ENCODE peak calls at places on chromosome 4, in nine cellular contexts. O is HCT116, T is sigmoid colon, X is kidney epithelial cell, U is right atrium auricular region, N is heart right ventricle, P is brain microvascular endothelial cell, S is esophagus squamous epithelium, H is transverse colon. G is an unnamed sample.

GRCh38 chr4:76984127-76984526 is 34.6 kb downstream of the SEPTIN11 start:
- DNase-seq in N (no peak), H (no peak), O (no peak), T (peak; percentile 77), X (no peak), S (no peak), P (no peak), U (no peak), G (peak; percentile 36)

GRCh38 chr4:148043990-148044645 is 312.2 kb downstream of the ARHGAP10 start:
- DNase-seq in P (no peak), T (peak; percentile 81), N (peak; percentile 72), H (no peak), O (no peak), U (no peak), S (no peak), X (no peak), G (no peak)

GRCh38 chr4:41157009-41157408 is 57.3 kb downstream of the APBB2 start:
- DNase-seq in P (no peak), O (no peak), S (no peak), X (no peak), N (no peak), U (no peak), H (peak; percentile 48), T (no peak), G (no peak)

GRCh38 chr4:54988655-54989054 is 136.7 kb downstream of the KDR start:
- DNase-seq in T (no peak), O (no peak), U (no peak), N (no peak), S (no peak), P (no peak), H (no peak), X (no peak), G (no peak)

GRCh38 chr4:24527371-24527770 is 57.0 kb downstream of the DHX15 start:
- DNase-seq in H (no peak), N (no peak), T (no peak), U (no peak), S (no peak), X (no peak), O (no peak), P (no peak), G (no peak)

GRCh38 chr4:114108869-114109268 is 129.4 kb upstream of the ARSJ start:
- DNase-seq in S (no peak), N (no peak), U (no peak), X (peak; percentile 19), O (peak; percentile 22), H (no peak), T (no peak), P (no peak), G (no peak)

GRCh38 chr4:42464550-42465124 is 67.3 kb downstream of the SHISA3 start:
- DNase-seq in T (no peak), H (no peak), P (no peak), U (no peak), X (no peak), N (no peak), S (no peak), O (no peak), G (no peak)

GRCh38 chr4:157151711-157152110 is 68.8 kb upstream of the GRIA2 start:
- DNase-seq in P (no peak), U (no peak), T (no peak), O (no peak), S (no peak), H (no peak), N (no peak), X (no peak), G (no peak)

GRCh38 chr4:85402371-85402770 is 72.6 kb upstream of the ARHGAP24 start:
- DNase-seq in U (no peak), N (no peak), O (no peak), S (no peak), P (peak; percentile 60), X (peak; percentile 76), T (no peak), H (no peak), G (no peak)

GRCh38 chr4:183180096-183180495 is 81.0 kb downstream of the WWC2 start:
- DNase-seq in N (no peak), P (no peak), X (no peak), O (no peak), H (no peak), U (no peak), S (no peak), T (no peak), G (no peak)

GRCh38 chr4:75634951-75635350 is 4.6 kb upstream of the CDKL2 start:
- DNase-seq in N (no peak), H (no peak), O (no peak), X (no peak), S (no peak), T (no peak), P (no peak), U (no peak), G (no peak)

GRCh38 chr4:102554482-102554881 is 53.3 kb downstream of the NFKB1 start:
- DNase-seq in N (peak; percentile 33), O (no peak), H (peak; percentile 14), T (peak; percentile 72), P (peak; percentile 81), X (peak; percentile 25), S (no peak), U (peak; percentile 78), G (no peak)

GRCh38 chr4:102578819-102579218 is 77.7 kb downstream of the NFKB1 start:
- DNase-seq in O (no peak), U (no peak), H (no peak), T (no peak), X (no peak), P (no peak), N (no peak), S (no peak), G (no peak)

GRCh38 chr4:10421344-10422055 is 35.7 kb downstream of the ZNF518B start:
- DNase-seq in O (no peak), U (no peak), P (no peak), T (no peak), S (no peak), X (no peak), H (no peak), N (no peak), G (no peak)

DNA sequence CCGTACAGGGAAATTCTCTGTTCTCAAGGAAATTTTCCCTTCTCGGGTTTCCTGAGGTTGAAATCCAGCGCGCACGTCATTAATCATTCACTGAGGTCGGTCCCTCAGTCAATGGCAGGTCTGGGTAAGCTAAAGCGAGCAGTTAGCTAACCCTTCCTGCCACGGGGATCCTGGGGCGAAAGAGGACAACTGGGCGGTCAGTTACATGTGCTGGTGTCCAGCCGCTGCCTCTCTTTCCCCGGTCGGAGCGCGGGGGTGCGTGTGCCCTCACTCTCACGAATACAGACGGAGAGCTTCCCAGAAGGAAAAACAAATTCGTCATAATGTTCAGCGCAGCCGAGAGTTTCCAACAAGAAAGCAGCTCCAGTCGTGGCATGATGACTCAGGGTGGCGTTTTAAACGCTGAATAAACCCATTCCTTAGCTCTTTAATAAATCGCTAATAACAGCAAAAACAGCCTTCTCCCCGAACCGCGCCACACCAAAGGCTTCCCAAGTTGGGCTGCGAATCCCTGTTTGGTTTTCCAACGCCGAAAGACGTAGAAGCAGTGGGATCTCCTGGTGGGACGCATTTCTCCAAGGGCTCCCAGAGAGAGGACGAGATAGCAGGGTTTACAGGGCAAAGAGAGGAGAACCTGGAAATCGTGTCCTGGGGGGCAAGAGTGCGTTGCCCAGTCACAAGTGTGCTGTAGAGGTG is 745 bp upstream of the FGF5 start:
- DNase-seq in T (no peak), S (no peak), U (no peak), N (no peak), H (no peak), O (no peak), X (peak; percentile 49), P (peak; percentile 86), G (no peak)
- H3K27me3 ChIP-seq in T (peaks cover 32% of the 10 kb centered on the region), S (peaks cover 98% of the 10 kb centered on the region), U (no peaks in the 10 kb centered on the region), N (peaks cover 79% of the 10 kb centered on the region), H (peaks cover 72% of the 10 kb centered on the region), O (peaks cover 43% of the 10 kb centered on the region), X (peaks cover 2% of the 10 kb centered on the region), P (no peaks in the 10 kb centered on the region), G (peaks cover 6% of the 10 kb centered on the region)

GRCh38 chr4:8015512-8015911 is 75.9 kb upstream of the AFAP1 start:
- DNase-seq in U (no peak), O (no peak), S (no peak), T (no peak), P (peak; percentile 28), X (no peak), H (no peak), N (no peak), G (no peak)
- TF ChIP-seq CTCF in U (peak; percentile 46), O (peak; percentile 40), S (no peak), T (no peak), P (peak; percentile 70), X (peak; percentile 17), H (no peak), N (no peak), G (peak; percentile 28)

GRCh38 chr4:110483516-110483915 is 7.6 kb downstream of the ENPEP start:
- DNase-seq in T (no peak), H (no peak), N (no peak), X (peak; percentile 61), S (no peak), O (no peak), P (no peak), U (no peak), G (no peak)

GRCh38 chr4:110486226-110486625 is 10.3 kb downstream of the ENPEP start:
- DNase-seq in U (no peak), T (no peak), N (no peak), P (no peak), S (no peak), X (no peak), O (no peak), H (no peak), G (no peak)

GRCh38 chr4:110484767-110485166 is 8.8 kb downstream of the ENPEP start:
- DNase-seq in O (no peak), N (no peak), S (no peak), T (no peak), X (peak; percentile 89), H (no peak), P (peak; percentile 86), U (no peak), G (no peak)

GRCh38 chr4:110484029-110484428 is 8.1 kb downstream of the ENPEP start:
- DNase-seq in N (no peak), P (no peak), S (no peak), O (no peak), H (no peak), T (no peak), X (no peak), U (no peak), G (peak; percentile 43)

DNA sequence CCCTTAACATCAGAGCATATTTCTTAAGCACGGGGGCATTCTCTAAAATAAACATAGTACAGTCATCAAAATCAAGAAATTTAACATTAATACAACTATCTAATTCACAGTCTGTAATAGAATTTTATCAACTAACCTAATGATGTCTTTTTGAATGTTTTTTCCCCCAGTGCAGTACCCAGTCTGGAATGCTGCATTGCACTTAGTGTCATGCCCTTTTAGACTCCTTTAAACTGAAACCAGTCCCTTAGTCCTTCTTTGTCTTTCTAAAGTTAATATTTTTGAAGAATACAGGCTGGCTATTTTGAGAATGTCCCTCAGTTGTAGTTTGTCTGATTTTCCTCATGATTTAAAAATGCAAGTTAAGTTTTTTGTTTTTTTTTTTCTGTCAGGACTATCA is 9.5 kb downstream of the ENPEP start:
- DNase-seq in U (no peak), S (no peak), N (no peak), T (no peak), H (no peak), O (no peak), P (no peak), X (no peak), G (no peak)
- H3K27me3 ChIP-seq in U (no peaks in the 10 kb centered on the region), S (peaks cover 24% of the 10 kb centered on the region), N (peaks cover 2% of the 10 kb centered on the region), T (no peaks in the 10 kb centered on the region), H (peaks cover 4% of the 10 kb centered on the region), O (no peaks in the 10 kb centered on the region), P (no peaks in the 10 kb centered on the region), X (no peaks in the 10 kb centered on the region), G (no peaks in the 10 kb centered on the region)

GRCh38 chr4:180031330-180031729 is 2211.9 kb upstream of the TENM3 start:
- DNase-seq in O (no peak), H (no peak), S (no peak), T (no peak), X (no peak), P (no peak), N (no peak), U (no peak), G (no peak)

GRCh38 chr4:180028682-180029081 is 2214.5 kb upstream of the TENM3 start:
- DNase-seq in U (no peak), X (no peak), P (no peak), H (peak; percentile 23), N (no peak), O (peak; percentile 33), S (no peak), T (no peak), G (no peak)
- TF ChIP-seq CTCF in U (no peak), X (peak; percentile 41), P (peak; percentile 57), H (no peak), N (no peak), O (peak; percentile 37), S (no peak), T (no peak), G (peak; percentile 37)